ENCODE peak calls at places on chromosomes 5 and 9, in five cellular contexts. G is Peyer's patch, X is GM12878, P is ovary, R is PC-3. K is an unnamed sample. For H3K4me1, the result is how much of the 10 kb centered on the place peaks cover.

GRCh38 chr5:425714-426113 is 17.3 kb upstream of the EXOC3 start:
- DNase-seq in G (peak), X (no peak), P (no peak), R (peak), K (no peak)

GRCh38 chr5:79107020-79107796 is 4.4 kb upstream of the BHMT start:
- DNase-seq in G (no peak), X (no peak), P (no peak), R (peak), K (no peak)

GRCh38 chr5:2748841-2749513 is 2.5 kb downstream of the IRX2 start:
- DNase-seq in G (no peak), X (no peak), P (no peak), R (no peak), K (no peak)

GRCh38 chr9:130936285-130937117 is 2.5 kb downstream of the FIBCD1 start:
- DNase-seq in G (no peak), X (no peak), P (peak), R (peak), K (no peak)

GRCh38 chr5:155926011-155926410 is 401.0 kb upstream of the SGCD start:
- DNase-seq in G (no peak), X (no peak), P (no peak), R (no peak), K (no peak)

GRCh38 chr9:137788561-137789294 is 88.9 kb upstream of the CACNA1B start:
- DNase-seq in G (peak), X (no peak), P (peak), R (no peak), K (peak)

GRCh38 chr5:110209401-110209800 is 517.1 kb downstream of the TMEM232 start:
- DNase-seq in G (no peak), X (no peak), P (no peak), R (no peak), K (no peak)

GRCh38 chr9:106953166-106953565 is 90.2 kb downstream of the ZNF462 start:
- DNase-seq in G (no peak), X (no peak), P (no peak), R (peak), K (no peak)

GRCh38 chr9:25990376-25990775 is 312.1 kb upstream of the TUSC1 start:
- DNase-seq in G (no peak), X (no peak), P (no peak), R (no peak), K (no peak)

GRCh38 chr5:105506692-105507277 is 1944.2 kb upstream of the NUDT12 start:
- DNase-seq in G (no peak), X (no peak), P (no peak), R (peak), K (no peak)

GRCh38 chr5:31614147-31615030 is 24.5 kb upstream of the PDZD2 start:
- DNase-seq in G (no peak), X (no peak), P (no peak), R (no peak), K (no peak)

GRCh38 chr9:18385676-18386075 is 88.3 kb upstream of the ADAMTSL1 start:
- DNase-seq in G (no peak), X (no peak), P (no peak), R (no peak), K (no peak)

DNA sequence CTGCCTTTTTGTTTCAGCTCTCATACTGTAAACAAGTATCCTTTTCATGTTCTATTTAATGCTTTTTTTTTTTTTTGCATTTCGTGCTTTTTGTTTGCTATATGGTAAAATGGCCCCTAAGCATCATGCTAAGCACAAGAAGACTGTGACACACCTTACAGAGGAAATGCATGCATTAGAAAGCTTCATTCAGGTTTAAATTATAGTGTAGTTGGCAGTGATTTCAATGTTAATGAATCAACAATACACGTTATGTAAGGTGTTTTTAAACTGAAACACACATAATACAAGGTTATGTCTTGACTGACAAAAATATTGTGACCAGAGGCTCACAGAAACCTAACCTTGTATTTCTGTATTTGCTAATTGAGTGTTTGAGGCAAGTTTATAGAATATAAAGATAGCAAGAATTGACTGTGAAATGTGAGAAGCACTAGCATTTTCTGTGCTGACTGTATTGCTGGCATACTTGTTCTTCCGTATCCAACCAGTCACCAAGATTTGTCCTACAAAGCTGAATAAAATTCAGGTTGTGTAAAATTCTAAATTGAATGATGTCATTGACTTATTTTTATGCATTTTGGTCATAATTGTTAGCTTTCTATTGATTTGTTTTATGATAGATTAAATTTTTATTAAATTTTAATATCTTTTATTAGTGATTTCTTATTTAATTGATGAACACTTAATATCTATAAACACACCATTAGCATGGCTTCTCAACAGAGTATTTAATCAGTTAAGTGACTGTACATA is 4.1 kb downstream of the CFAP95 start:
- DNase-seq in G (no peak), X (no peak), P (no peak), R (no peak), K (no peak)
- H3K4me1 ChIP-seq in G (under half), X (under half), P (under half), R (under half), K (under half)

GRCh38 chr5:84287964-84288363 is 96.7 kb downstream of the EDIL3 start:
- DNase-seq in G (no peak), X (peak), P (no peak), R (peak), K (no peak)

GRCh38 chr5:84292788-84293653 is 91.7 kb downstream of the EDIL3 start:
- DNase-seq in G (no peak), X (no peak), P (no peak), R (no peak), K (no peak)

GRCh38 chr5:84290161-84290560 is 94.5 kb downstream of the EDIL3 start:
- DNase-seq in G (no peak), X (no peak), P (no peak), R (no peak), K (no peak)

GRCh38 chr5:84290673-84291072 is 94.0 kb downstream of the EDIL3 start:
- DNase-seq in G (no peak), X (no peak), P (no peak), R (no peak), K (no peak)

GRCh38 chr5:84292000-84292642 is 92.6 kb downstream of the EDIL3 start:
- DNase-seq in G (no peak), X (no peak), P (no peak), R (no peak), K (no peak)
- TF ChIP-seq CTCF in G (no peak), X (no peak), P (no peak), R (no peak), K (no peak)

GRCh38 chr9:114370985-114371335 is 16.8 kb downstream of the AKNA start:
- DNase-seq in G (no peak), X (no peak), P (no peak), R (no peak), K (peak)
- H3K4me1 ChIP-seq in G (half or more), X (half or more), P (under half), R (under half), K (under half)

GRCh38 chr5:140925806-140926205 is 293 bp upstream of the PCDHAC1 start:
- DNase-seq in G (no peak), X (no peak), P (no peak), R (peak), K (no peak)

GRCh38 chr5:140926903-140927573 is 939 bp downstream of the PCDHAC1 start:
- DNase-seq in G (no peak), X (no peak), P (no peak), R (peak), K (no peak)

GRCh38 chr5:140926211-140926902 is at the start of gene PCDHAC1:
- DNase-seq in G (peak), X (no peak), P (peak), R (peak), K (peak)
- TF ChIP-seq CTCF in G (peak), X (no peak), P (peak), R (peak), K (no peak)

GRCh38 chr9:133708770-133709611 is 29.2 kb downstream of the SARDH start:
- DNase-seq in G (peak), X (peak), P (peak), R (no peak), K (peak)

GRCh38 chr9:133711428-133712220 is 26.5 kb downstream of the SARDH start:
- DNase-seq in G (no peak), X (no peak), P (peak), R (no peak), K (no peak)

GRCh38 chr9:133709716-133710571 is 28.2 kb downstream of the SARDH start:
- DNase-seq in G (no peak), X (no peak), P (peak), R (no peak), K (peak)

GRCh38 chr9:133712221-133713100 is 25.7 kb downstream of the SARDH start:
- DNase-seq in G (no peak), X (no peak), P (no peak), R (no peak), K (no peak)

GRCh38 chr9:133710661-133711427 is 27.3 kb downstream of the SARDH start:
- DNase-seq in G (no peak), X (no peak), P (peak), R (no peak), K (peak)
- H3K4me1 ChIP-seq in G (under half), X (under half), P (under half), R (under half), K (under half)

GRCh38 chr5:122774861-122775712 is at the start of gene SNX2:
- DNase-seq in G (peak), X (no peak), P (peak), R (peak), K (peak)
- TF ChIP-seq CTCF in G (no peak), X (no peak), P (no peak), R (peak), K (no peak)

GRCh38 chr9:135968601-135969000 is 7.4 kb upstream of the UBAC1 start:
- DNase-seq in G (no peak), X (no peak), P (no peak), R (no peak), K (no peak)
- H3K4me1 ChIP-seq in G (under half), X (under half), P (under half), R (under half), K (under half)

GRCh38 chr5:132291026-132291425 is 3.2 kb upstream of the SLC22A4 start:
- DNase-seq in G (no peak), X (no peak), P (no peak), R (no peak), K (no peak)

GRCh38 chr5:132295505-132296411 is 1.6 kb downstream of the SLC22A4 start:
- DNase-seq in G (no peak), X (no peak), P (no peak), R (no peak), K (no peak)

GRCh38 chr5:132293992-132294727 is at the start of gene SLC22A4:
- DNase-seq in G (peak), X (no peak), P (peak), R (peak), K (peak)

GRCh38 chr5:132294728-132295504 is 722 bp downstream of the SLC22A4 start:
- DNase-seq in G (peak), X (no peak), P (peak), R (peak), K (peak)

GRCh38 chr5:132293066-132293991 is 865 bp upstream of the SLC22A4 start:
- DNase-seq in G (peak), X (no peak), P (peak), R (peak), K (peak)
- TF ChIP-seq CTCF in G (no peak), X (peak), P (peak), R (peak), K (no peak)

GRCh38 chr5:172871982-172872381 is 37.9 kb downstream of the ERGIC1 start:
- DNase-seq in G (no peak), X (no peak), P (no peak), R (no peak), K (no peak)

GRCh38 chr5:172874647-172875371 is 40.8 kb downstream of the ERGIC1 start:
- DNase-seq in G (no peak), X (no peak), P (no peak), R (no peak), K (no peak)

GRCh38 chr5:172871561-172871960 is 37.5 kb downstream of the ERGIC1 start:
- DNase-seq in G (no peak), X (no peak), P (no peak), R (no peak), K (no peak)

GRCh38 chr5:172872997-172873491 is 39.0 kb downstream of the ERGIC1 start:
- DNase-seq in G (peak), X (no peak), P (peak), R (no peak), K (no peak)

GRCh38 chr5:172873513-172873912 is 39.5 kb downstream of the ERGIC1 start:
- DNase-seq in G (no peak), X (no peak), P (no peak), R (no peak), K (no peak)
- H3K4me1 ChIP-seq in G (under half), X (under half), P (under half), R (under half), K (under half)

K was measured in mucosa of descending colon.